ENCODE peak calls at places on chromosomes 2 and 18, in six cellular contexts. Z is A549, A is WTC11, X is K562, S is HepG2, I is H1. G is an unnamed sample.

GRCh38 chr2:1726558-1726957 is 17.8 kb downstream of the PXDN start:
- DNase-seq in Z (no peak), A (no peak), X (no peak), S (no peak), I (no peak), G (no peak)

GRCh38 chr18:50875966-50876536 is 2.9 kb upstream of the ME2 start:
- DNase-seq in Z (no peak), A (no peak), X (no peak), S (no peak), I (no peak), G (no peak)

GRCh38 chr2:199940373-199940772 is 14.9 kb downstream of the TYW5 start:
- DNase-seq in Z (peak), A (no peak), X (no peak), S (peak), I (no peak), G (peak)

GRCh38 chr2:168992026-168992425 is 39.1 kb downstream of the ABCB11 start:
- DNase-seq in Z (no peak), A (no peak), X (no peak), S (no peak), I (no peak), G (no peak)

GRCh38 chr2:9914384-9915065 is 37.0 kb upstream of the GRHL1 start:
- DNase-seq in Z (peak), A (no peak), X (peak), S (no peak), I (no peak), G (peak)

GRCh38 chr2:15561574-15562344 is 625 bp upstream of the NBAS start:
- DNase-seq in Z (peak), A (no peak), X (peak), S (peak), I (no peak), G (peak)

GRCh38 chr2:20589975-20590703 is 60.8 kb downstream of the HS1BP3 start:
- DNase-seq in Z (no peak), A (no peak), X (no peak), S (no peak), I (no peak), G (no peak)

GRCh38 chr2:42169869-42170465 is 814 bp downstream of the EML4 start:
- DNase-seq in Z (no peak), A (no peak), X (no peak), S (no peak), I (no peak), G (no peak)

GRCh38 chr2:157325786-157326185 is at the start of gene ERMN:
- DNase-seq in Z (no peak), A (no peak), X (no peak), S (no peak), I (peak), G (no peak)

GRCh38 chr2:79993144-79993543 is 311.4 kb downstream of the LRRTM1 start:
- DNase-seq in Z (no peak), A (no peak), X (no peak), S (no peak), I (no peak), G (no peak)

GRCh38 chr2:136917281-136917680 is 151.9 kb downstream of the THSD7B start:
- DNase-seq in Z (no peak), A (no peak), X (no peak), S (no peak), I (peak), G (peak)

GRCh38 chr2:65366595-65367125 is 65.7 kb downstream of the SPRED2 start:
- DNase-seq in Z (peak), A (no peak), X (peak), S (peak), I (no peak), G (peak)

GRCh38 chr18:55401638-55402191 is 186.3 kb downstream of the TCF4 start:
- DNase-seq in Z (peak), A (peak), X (no peak), S (peak), I (no peak), G (peak)

GRCh38 chr18:27954226-27954625 is 222.7 kb downstream of the CDH2 start:
- DNase-seq in Z (no peak), A (no peak), X (no peak), S (no peak), I (no peak), G (no peak)

GRCh38 chr2:105117565-105117964 is 79.7 kb downstream of the MRPS9 start:
- DNase-seq in Z (no peak), A (no peak), X (no peak), S (no peak), I (no peak), G (no peak)

GRCh38 chr18:50283469-50284209 is 2.3 kb upstream of the MBD1 start:
- DNase-seq in Z (no peak), A (no peak), X (no peak), S (no peak), I (no peak), G (no peak)

GRCh38 chr18:9474103-9474982 is 970 bp upstream of the RALBP1 start:
- DNase-seq in Z (peak), A (no peak), X (no peak), S (peak), I (no peak), G (no peak)

GRCh38 chr2:28665041-28665704 is 86.5 kb upstream of the PPP1CB start:
- DNase-seq in Z (no peak), A (no peak), X (no peak), S (no peak), I (no peak), G (peak)

GRCh38 chr2:127083819-127084503 is 23.0 kb downstream of the BIN1 start:
- DNase-seq in Z (no peak), A (no peak), X (no peak), S (no peak), I (no peak), G (peak)

GRCh38 chr2:180962727-180963312 is 17.6 kb upstream of the UBE2E3 start:
- DNase-seq in Z (no peak), A (no peak), X (no peak), S (no peak), I (no peak), G (no peak)

GRCh38 chr18:72458256-72458655 is 85.9 kb downstream of the CBLN2 start:
- DNase-seq in Z (no peak), A (no peak), X (no peak), S (no peak), I (no peak), G (peak)

GRCh38 chr18:72456802-72457201 is 87.3 kb downstream of the CBLN2 start:
- DNase-seq in Z (peak), A (no peak), X (no peak), S (no peak), I (no peak), G (peak)

DNA sequence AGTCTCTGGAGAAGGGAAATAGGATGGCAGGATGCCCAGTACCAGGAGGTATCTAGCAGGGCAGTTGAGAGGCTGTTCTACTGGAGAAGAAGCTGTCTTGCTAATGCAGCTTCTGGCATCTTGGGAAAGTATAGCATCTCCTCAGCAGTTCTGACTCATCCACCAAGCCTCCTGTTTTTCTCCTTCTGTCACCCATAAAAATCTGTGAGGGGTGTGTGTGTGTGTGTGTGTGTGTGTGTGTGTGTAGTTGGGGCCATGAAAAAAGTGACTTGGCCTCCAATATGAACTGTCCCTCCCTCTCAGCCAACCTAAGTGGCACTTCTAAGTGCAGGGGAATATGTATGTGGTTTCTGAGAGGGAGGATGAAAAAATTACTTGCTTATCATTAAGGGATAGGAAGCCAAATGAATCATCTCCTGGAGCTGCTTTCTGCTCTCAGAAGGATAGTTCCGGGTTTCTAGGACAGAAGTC is 83.9 kb downstream of the CBLN2 start:
- DNase-seq in Z (peak), A (no peak), X (no peak), S (no peak), I (no peak), G (peak)
- TF ChIP-seq JUN in Z (no peak), A (no peak), X (no peak), S (no peak), I (no peak), G (no peak)

DNA sequence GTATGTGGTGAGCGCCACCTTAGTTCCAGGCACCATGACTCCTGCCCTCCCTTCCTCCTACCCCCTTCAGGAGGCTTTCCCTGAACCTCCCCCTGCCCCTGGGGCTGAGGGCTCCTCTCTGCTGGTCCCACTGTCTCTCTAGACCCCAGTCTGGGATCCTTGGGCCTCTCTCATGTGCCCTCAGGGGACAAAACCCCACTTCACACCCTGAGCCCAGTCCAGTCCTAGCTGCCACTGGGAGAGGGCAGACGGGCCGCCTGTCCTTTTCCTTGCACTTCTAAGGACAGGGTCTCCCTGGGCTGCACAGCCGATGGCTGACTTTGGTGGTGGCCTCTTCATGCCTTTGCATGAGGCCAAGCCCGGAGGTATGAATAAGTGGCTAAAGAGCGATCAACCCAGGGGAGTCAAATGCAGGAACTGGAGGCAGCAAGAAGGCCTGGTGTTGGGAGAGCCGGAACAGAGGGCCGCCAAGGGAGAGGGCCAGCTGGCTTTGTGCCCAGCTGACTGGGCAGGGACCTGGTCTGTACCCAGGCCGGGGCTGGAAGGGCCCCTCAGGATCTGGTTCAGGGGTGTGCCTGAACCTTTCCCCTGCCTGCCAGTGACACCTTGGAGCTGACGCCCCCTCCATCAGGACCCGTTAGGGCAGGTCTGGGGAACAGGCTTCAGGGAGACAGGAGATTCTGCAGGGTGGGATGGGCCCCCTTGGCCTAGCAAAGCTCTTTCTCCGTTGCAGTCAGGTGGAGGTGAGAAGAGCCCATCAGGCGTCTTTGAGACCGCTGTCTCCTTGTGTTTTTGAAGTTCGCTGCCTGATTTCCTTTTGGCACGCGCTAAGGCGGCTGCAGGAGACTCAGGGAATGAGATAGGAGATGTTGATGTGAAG is 29.6 kb downstream of the GLI2 start:
- DNase-seq in Z (no peak), A (peak), X (no peak), S (no peak), I (no peak), G (peak)
- TF ChIP-seq JUN in Z (no peak), A (no peak), X (no peak), S (no peak), I (no peak), G (no peak)

DNA sequence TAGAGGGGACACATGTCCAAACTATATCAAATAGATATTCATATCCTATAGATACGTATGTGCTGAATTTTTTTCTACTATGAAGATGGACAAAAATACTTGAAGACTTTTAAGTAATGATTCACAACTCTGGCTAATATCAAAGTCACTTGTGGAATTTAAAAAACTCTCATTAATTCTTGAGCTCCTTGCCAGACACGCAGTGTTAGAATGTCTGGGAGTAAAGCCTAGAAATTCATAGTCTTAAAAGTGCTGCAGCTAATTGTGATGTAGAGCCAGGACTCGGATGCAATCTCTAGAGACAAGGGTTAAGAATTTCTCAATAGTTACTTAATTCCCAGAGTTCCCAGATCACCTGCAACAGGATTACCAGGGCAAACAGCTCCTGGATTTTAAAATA is 107.4 kb downstream of the ARL6IP6 start:
- DNase-seq in Z (no peak), A (no peak), X (no peak), S (no peak), I (no peak), G (no peak)
- TF ChIP-seq JUN in Z (no peak), A (no peak), X (no peak), S (no peak), I (no peak), G (no peak)

GRCh38 chr2:131635576-131635975 is 107.9 kb downstream of the CCDC74A start:
- DNase-seq in Z (no peak), A (no peak), X (no peak), S (no peak), I (no peak), G (no peak)
- TF ChIP-seq JUN in Z (no peak), A (no peak), X (no peak), S (no peak), I (no peak), G (no peak)

GRCh38 chr2:25371253-25372241 is 29.8 kb upstream of the DNMT3A start:
- DNase-seq in Z (no peak), A (peak), X (no peak), S (no peak), I (no peak), G (no peak)

GRCh38 chr2:25367296-25367695 is 25.6 kb upstream of the DNMT3A start:
- DNase-seq in Z (no peak), A (no peak), X (no peak), S (no peak), I (no peak), G (no peak)

GRCh38 chr2:25369439-25369838 is 27.7 kb upstream of the DNMT3A start:
- DNase-seq in Z (no peak), A (peak), X (no peak), S (no peak), I (no peak), G (no peak)

GRCh38 chr2:25368650-25369049 is 26.9 kb upstream of the DNMT3A start:
- DNase-seq in Z (no peak), A (no peak), X (no peak), S (no peak), I (no peak), G (no peak)

DNA sequence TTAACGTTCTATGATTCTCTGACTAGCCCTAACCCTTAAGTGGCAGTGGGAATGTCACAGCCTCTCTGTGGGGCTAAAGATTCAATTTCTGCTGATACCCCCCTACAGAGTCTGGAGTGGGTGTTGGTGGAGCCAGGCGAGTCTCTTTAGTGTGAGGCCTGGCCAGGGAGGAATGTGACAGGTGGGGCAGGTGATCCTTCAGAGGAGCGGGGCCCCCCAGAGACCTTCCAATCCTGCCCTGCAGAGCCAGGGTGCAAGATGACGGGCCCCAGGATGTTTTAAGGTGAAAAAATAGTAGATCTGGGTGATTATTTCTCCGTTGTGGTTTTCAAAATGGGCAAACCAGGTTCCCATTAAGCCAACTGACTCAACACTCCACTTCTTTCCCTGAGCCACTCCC is 28.2 kb upstream of the DNMT3A start:
- DNase-seq in Z (no peak), A (no peak), X (no peak), S (no peak), I (no peak), G (no peak)
- TF ChIP-seq JUN in Z (no peak), A (no peak), X (no peak), S (no peak), I (no peak), G (no peak)

GRCh38 chr2:239600650-239601049 is 199.8 kb upstream of the HDAC4 start:
- DNase-seq in Z (no peak), A (no peak), X (no peak), S (no peak), I (no peak), G (no peak)

GRCh38 chr2:239601880-239602279 is 201.1 kb upstream of the HDAC4 start:
- DNase-seq in Z (no peak), A (no peak), X (no peak), S (no peak), I (no peak), G (no peak)

GRCh38 chr2:239601201-239601851 is 200.5 kb upstream of the HDAC4 start:
- DNase-seq in Z (no peak), A (no peak), X (no peak), S (no peak), I (no peak), G (no peak)

GRCh38 chr2:239603411-239604356 is 202.9 kb upstream of the HDAC4 start:
- DNase-seq in Z (no peak), A (no peak), X (no peak), S (no peak), I (no peak), G (no peak)

DNA sequence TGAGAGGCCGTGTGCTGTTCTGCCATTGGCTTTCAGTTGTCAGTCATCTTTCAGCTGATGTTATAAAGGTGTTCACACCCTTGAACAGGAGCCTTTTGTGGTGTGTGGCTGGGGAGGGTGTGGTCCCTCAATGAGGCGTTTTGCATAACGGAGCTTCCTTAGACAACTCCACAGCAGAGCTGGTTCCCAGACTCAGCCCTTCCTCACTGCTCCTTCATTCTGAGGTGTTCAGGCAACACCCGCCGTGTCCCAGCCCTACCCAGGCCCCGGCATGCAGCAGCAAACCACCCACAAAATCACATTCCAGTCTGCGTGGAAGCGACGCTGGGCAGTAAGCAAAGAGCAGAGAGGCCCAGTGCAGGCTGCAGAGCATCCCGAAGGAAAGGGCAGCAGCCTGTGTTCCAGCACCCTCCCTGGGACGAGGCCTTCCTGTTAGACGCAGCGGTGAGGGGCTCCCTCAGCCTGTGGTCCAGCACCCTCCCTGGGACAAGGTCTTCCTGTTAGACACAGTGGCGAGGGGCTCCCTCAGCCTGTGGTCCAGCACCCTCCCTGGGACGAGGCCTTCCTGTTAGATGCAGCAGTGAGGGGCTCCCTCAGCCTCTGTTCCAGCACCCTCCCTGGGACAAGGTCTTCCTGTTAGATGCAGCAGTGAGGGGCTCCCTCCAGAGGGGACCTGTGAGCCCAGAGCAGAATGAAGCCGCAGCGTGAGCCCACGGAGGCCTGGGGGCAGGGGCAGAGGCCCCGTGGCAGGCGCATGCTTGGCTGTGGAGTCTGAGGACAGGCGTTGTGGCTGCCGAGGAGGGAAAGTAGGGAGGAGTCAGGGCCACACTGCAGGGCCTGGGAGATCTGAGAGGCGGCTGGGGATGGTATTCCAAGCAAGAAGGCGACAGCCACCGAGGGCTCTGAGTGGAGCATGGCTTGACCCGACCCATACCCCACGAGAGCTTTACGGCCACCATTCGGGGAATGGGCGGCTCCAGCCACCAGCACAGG is 201.8 kb upstream of the HDAC4 start:
- DNase-seq in Z (no peak), A (no peak), X (no peak), S (no peak), I (no peak), G (no peak)
- TF ChIP-seq JUN in Z (no peak), A (no peak), X (no peak), S (no peak), I (no peak), G (no peak)

G was measured in endothelial cell of umbilical vein.